ENCODE peak calls at places on chromosomes 4 and X, in five cellular contexts. J is body of pancreas, G is spleen, O is ovary, A is HCT116. F is an unnamed sample.

GRCh38 chr4:180809439-180809838 is 1433.8 kb upstream of the TENM3 start:
- DNase-seq in J (no peak), G (no peak), O (no peak), A (no peak), F (no peak)

GRCh38 chr4:113700602-113701150 is 60.9 kb downstream of the CAMK2D start:
- DNase-seq in J (no peak), G (no peak), O (no peak), A (no peak), F (no peak)

GRCh38 chr4:183444953-183445543 is 612 bp downstream of the CDKN2AIP start:
- DNase-seq in J (no peak), G (peak), O (no peak), A (no peak), F (no peak)

GRCh38 chr4:112900416-112900815 is 149.0 kb upstream of the ANK2 start:
- DNase-seq in J (no peak), G (no peak), O (no peak), A (no peak), F (no peak)

GRCh38 chr4:38860788-38861424 is 4.3 kb upstream of the TLR6 start:
- DNase-seq in J (peak), G (peak), O (no peak), A (peak), F (no peak)

GRCh38 chrX:118627084-118627758 is 100.2 kb upstream of the IL13RA1 start:
- DNase-seq in J (no peak), G (no peak), O (no peak), A (no peak), F (no peak)

GRCh38 chr4:75470738-75471137 is 43.5 kb downstream of the RCHY1 start:
- DNase-seq in J (no peak), G (no peak), O (no peak), A (no peak), F (no peak)

GRCh38 chr4:163542275-163542674 is 47.8 kb downstream of the TMA16 start:
- DNase-seq in J (no peak), G (no peak), O (no peak), A (no peak), F (peak)

GRCh38 chr4:4838602-4839470 is 20.6 kb upstream of the MSX1 start:
- DNase-seq in J (no peak), G (peak), O (no peak), A (no peak), F (no peak)

GRCh38 chrX:123884809-123885408 is 25.1 kb downstream of the XIAP start:
- DNase-seq in J (peak), G (no peak), O (no peak), A (no peak), F (peak)

GRCh38 chr4:26074672-26075071 is 160.7 kb downstream of the SMIM20 start:
- DNase-seq in J (no peak), G (no peak), O (no peak), A (no peak), F (no peak)

GRCh38 chr4:183142566-183143545 is 43.8 kb downstream of the WWC2 start:
- DNase-seq in J (peak), G (no peak), O (no peak), A (no peak), F (no peak)

GRCh38 chr4:122917731-122918130 is 4.7 kb downstream of the NUDT6 start:
- DNase-seq in J (no peak), G (no peak), O (no peak), A (no peak), F (no peak)

GRCh38 chr4:122922877-122923511 is 597 bp upstream of the NUDT6 start:
- DNase-seq in J (peak), G (peak), O (peak), A (peak), F (peak)

GRCh38 chr4:122920473-122920872 is 1.9 kb downstream of the NUDT6 start:
- DNase-seq in J (no peak), G (no peak), O (no peak), A (no peak), F (no peak)

GRCh38 chr4:122921300-122921699 is 1.1 kb downstream of the NUDT6 start:
- DNase-seq in J (no peak), G (no peak), O (no peak), A (no peak), F (no peak)

DNA sequence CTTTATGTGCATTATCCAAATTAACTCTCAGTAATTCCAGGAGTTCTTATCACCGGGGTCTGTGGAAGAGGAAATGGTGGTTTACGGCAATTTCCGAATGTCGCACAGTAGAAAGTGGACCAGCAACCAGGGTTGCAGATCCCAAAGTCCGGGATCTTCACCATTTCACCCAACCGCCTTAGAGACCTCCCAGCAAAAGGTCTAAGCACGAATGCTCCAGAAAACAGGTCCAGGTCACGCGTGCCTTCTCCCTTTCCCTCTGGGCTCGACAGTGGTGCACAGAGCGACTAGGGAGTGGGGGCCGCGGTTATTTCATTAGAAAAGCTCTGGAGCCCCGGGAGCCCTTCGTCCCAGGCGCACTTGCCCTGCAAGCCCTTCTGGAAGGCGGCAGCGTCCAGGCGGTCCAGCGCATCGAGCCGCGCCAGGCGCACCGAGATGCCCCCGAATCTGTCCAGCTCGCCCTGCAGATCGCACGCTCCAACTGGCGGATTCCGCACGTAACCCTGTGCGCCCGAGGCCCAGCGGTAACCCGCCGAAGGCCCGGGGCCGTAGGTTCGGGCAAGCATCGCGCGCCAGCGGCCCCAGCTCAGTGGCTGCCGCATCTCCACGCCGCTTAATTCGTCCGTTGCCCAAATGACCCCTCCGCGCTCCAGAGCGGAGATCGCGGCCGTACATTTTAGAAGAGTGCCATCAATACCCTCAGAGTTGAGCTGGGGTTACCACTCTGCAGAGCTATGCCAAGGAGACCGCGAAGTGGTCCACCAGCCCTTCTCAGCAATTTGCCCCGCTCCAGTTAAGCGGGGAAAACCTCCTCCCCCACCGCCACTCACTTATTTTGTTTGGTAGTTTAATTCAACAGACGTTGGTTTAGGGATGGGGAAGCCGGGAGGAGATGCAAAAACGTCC is at the start of gene NUDT6:
- DNase-seq in J (peak), G (peak), O (peak), A (no peak), F (no peak)
- TF ChIP-seq POLR2A in J (peak), G (no peak), O (no peak), A (no peak), F (peak)

GRCh38 chrX:68828740-68829593 is at the start of gene EFNB1:
- DNase-seq in J (peak), G (peak), O (peak), A (peak), F (peak)
- TF ChIP-seq POLR2A in J (peak), G (peak), O (peak), A (peak), F (peak)

DNA sequence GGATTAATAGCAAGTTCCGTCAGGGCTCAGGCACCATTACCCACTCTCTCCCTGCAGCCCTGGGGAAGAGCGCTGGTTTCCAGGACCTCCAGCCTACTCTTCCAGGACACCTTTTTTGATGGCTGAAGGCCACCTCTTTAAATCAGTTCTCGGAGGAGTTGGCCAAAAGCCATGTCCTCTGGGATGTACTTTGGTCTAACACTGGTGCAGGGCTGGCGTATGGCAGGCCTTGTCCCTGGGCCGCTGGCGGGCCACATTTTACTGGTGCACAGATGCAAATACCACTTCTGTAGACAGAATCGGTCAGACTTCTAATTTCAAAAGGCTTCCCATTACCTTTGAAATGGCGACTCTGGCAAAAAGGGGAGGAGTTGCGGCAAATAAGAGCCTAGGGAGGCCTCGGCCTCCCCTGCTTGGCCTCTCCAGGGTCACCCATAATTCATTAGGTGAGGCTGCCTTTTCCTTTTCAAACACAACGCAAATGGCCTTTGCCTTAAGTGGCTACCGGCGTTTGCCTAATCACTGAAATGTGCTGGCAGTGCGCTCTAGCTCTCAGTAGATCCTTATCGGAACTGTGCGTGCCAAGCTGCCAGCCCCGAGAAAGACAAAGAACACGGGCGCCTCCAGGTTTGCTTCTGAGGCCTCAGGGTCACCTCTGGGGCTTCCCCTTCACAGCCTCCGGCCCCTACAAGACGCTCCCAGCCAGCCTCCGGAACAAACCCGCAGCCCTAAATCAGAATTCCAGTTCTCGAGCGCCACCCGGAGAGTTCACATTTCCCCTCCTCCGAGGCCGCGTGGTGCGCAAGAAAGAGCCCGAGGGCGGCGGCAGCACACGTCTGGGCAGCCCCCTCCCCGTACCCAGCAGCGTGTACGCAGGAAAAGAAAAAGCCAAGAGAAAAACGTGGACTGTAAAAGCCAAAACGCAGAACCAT is 76.2 kb upstream of the BCOR start:
- DNase-seq in J (peak), G (peak), O (peak), A (peak), F (no peak)
- TF ChIP-seq POLR2A in J (peak), G (no peak), O (no peak), A (peak), F (no peak)

GRCh38 chrX:111680988-111681779 is at the start of gene ALG13:
- DNase-seq in J (peak), G (peak), O (peak), A (peak), F (peak)
- TF ChIP-seq POLR2A in J (peak), G (peak), O (peak), A (peak), F (peak)

F was measured in H54.